ENCODE peak calls at places on chromosome 12, in seven cellular contexts. E, S, B, L, U, Y and D are unnamed samples.

GRCh38 chr12:71426030-71426570 is 13.5 kb upstream of the LGR5 start:
- DNase-seq in E (no peak), S (no peak), B (no peak), L (no peak), U (no peak), Y (no peak), D (no peak)

GRCh38 chr12:115897718-115898117 is 379.8 kb downstream of the MED13L start:
- DNase-seq in E (no peak), S (no peak), B (no peak), L (no peak), U (no peak), Y (no peak), D (no peak)

GRCh38 chr12:109111775-109112491 is 4.5 kb upstream of the ACACB start:
- DNase-seq in E (peak), S (peak), B (peak), L (peak), U (peak), Y (no peak), D (peak)

GRCh38 chr12:13503094-13503835 is 306.7 kb downstream of the EMP1 start:
- DNase-seq in E (no peak), S (no peak), B (peak), L (no peak), U (no peak), Y (no peak), D (no peak)

GRCh38 chr12:121792607-121793500 is 634 bp downstream of the RHOF start:
- DNase-seq in E (no peak), S (no peak), B (no peak), L (peak), U (peak), Y (no peak), D (no peak)

GRCh38 chr12:31406345-31406744 is 80.4 kb upstream of the SINHCAF start:
- DNase-seq in E (no peak), S (no peak), B (no peak), L (no peak), U (no peak), Y (peak), D (no peak)

GRCh38 chr12:131287015-131287937 is 333.6 kb downstream of the ADGRD1 start:
- DNase-seq in E (no peak), S (no peak), B (no peak), L (no peak), U (no peak), Y (no peak), D (no peak)

GRCh38 chr12:46702581-46703344 is 123.0 kb downstream of the SLC38A4 start:
- DNase-seq in E (no peak), S (no peak), B (peak), L (no peak), U (no peak), Y (no peak), D (peak)